ENCODE peak calls at places on chromosomes 13 and 19, in four cellular contexts. One of them, this sample, is unnamed.

GRCh38 chr13:48731957-48732569 is 78.3 kb downstream of the CYSLTR2 start:
- DNase-seq in A549: peak
- DNase-seq in K562: peak
- DNase-seq in HepG2: peak
- DNase-seq in this sample: no peak

GRCh38 chr13:22114630-22115311 is 443.9 kb downstream of the FGF9 start:
- DNase-seq in HepG2: no peak
- DNase-seq in A549: no peak
- DNase-seq in K562: no peak
- DNase-seq in this sample: peak

GRCh38 chr19:29625316-29625715 is 19.2 kb downstream of the POP4 start:
- DNase-seq in A549: no peak
- DNase-seq in K562: no peak
- DNase-seq in HepG2: no peak
- DNase-seq in this sample: no peak

GRCh38 chr19:56266060-56266459 is 6.5 kb upstream of the EDDM13 start:
- DNase-seq in A549: no peak
- DNase-seq in HepG2: no peak
- DNase-seq in K562: no peak
- DNase-seq in this sample: no peak

GRCh38 chr19:34712606-34713261 is 21.3 kb upstream of the ZNF181 start:
- DNase-seq in HepG2: peak
- DNase-seq in A549: peak
- DNase-seq in K562: peak
- DNase-seq in this sample: peak

GRCh38 chr13:45872574-45872973 is 21.0 kb upstream of the SIAH3 start:
- DNase-seq in HepG2: no peak
- DNase-seq in A549: no peak
- DNase-seq in K562: no peak
- DNase-seq in this sample: no peak

GRCh38 chr19:15402411-15403150 is 16.2 kb downstream of the AKAP8L start:
- DNase-seq in K562: no peak
- DNase-seq in HepG2: no peak
- DNase-seq in A549: no peak
- DNase-seq in this sample: no peak

GRCh38 chr19:1266818-1267440 is 2.2 kb upstream of the CIRBP start:
- DNase-seq in A549: peak
- DNase-seq in K562: peak
- DNase-seq in HepG2: no peak
- DNase-seq in this sample: no peak

GRCh38 chr13:57633141-57633949 is 1.8 kb downstream of the PCDH17 start:
- DNase-seq in HepG2: no peak
- DNase-seq in K562: no peak
- DNase-seq in A549: no peak
- DNase-seq in this sample: no peak

GRCh38 chr19:1189419-1189818 is 15.4 kb upstream of the SBNO2 start:
- DNase-seq in A549: no peak
- DNase-seq in K562: peak
- DNase-seq in HepG2: no peak
- DNase-seq in this sample: peak

GRCh38 chr13:31035162-31035951 is 102.9 kb downstream of the TEX26 start:
- DNase-seq in K562: no peak
- DNase-seq in A549: no peak
- DNase-seq in HepG2: no peak
- DNase-seq in this sample: peak

GRCh38 chr13:65882810-65883209 is 1347.3 kb downstream of the PCDH9 start:
- DNase-seq in K562: no peak
- DNase-seq in A549: no peak
- DNase-seq in HepG2: no peak
- DNase-seq in this sample: no peak

GRCh38 chr13:91359566-91359965 is 12.1 kb downstream of the MIR17HG start:
- DNase-seq in HepG2: no peak
- DNase-seq in A549: no peak
- DNase-seq in K562: no peak
- DNase-seq in this sample: no peak

GRCh38 chr19:29785955-29786589 is 25.7 kb upstream of the CCNE1 start:
- DNase-seq in A549: no peak
- DNase-seq in K562: peak
- DNase-seq in HepG2: no peak
- DNase-seq in this sample: no peak

GRCh38 chr19:54670576-54671347 is 8.0 kb downstream of the LILRB4 start:
- DNase-seq in A549: no peak
- DNase-seq in K562: no peak
- DNase-seq in HepG2: no peak
- DNase-seq in this sample: no peak

GRCh38 chr19:2431318-2432055 is 4.1 kb upstream of the TIMM13 start:
- DNase-seq in K562: no peak
- DNase-seq in HepG2: no peak
- DNase-seq in A549: no peak
- DNase-seq in this sample: no peak

GRCh38 chr13:113518080-113518803 is 27.7 kb upstream of the DCUN1D2 start:
- DNase-seq in HepG2: no peak
- DNase-seq in K562: no peak
- DNase-seq in A549: no peak
- DNase-seq in this sample: no peak

GRCh38 chr13:65843314-65843731 is 1386.8 kb downstream of the PCDH9 start:
- DNase-seq in HepG2: no peak
- DNase-seq in A549: no peak
- DNase-seq in K562: no peak
- DNase-seq in this sample: no peak

GRCh38 chr19:38851622-38852230 is 1.9 kb upstream of the HNRNPL start:
- DNase-seq in K562: peak
- DNase-seq in HepG2: peak
- DNase-seq in A549: peak
- DNase-seq in this sample: peak

GRCh38 chr13:44140146-44140545 is 233.5 kb upstream of the SERP2 start:
- DNase-seq in K562: no peak
- DNase-seq in HepG2: peak
- DNase-seq in A549: no peak
- DNase-seq in this sample: no peak

GRCh38 chr13:52665325-52665724 is 12.7 kb downstream of the SUGT1 start:
- DNase-seq in K562: no peak
- DNase-seq in HepG2: peak
- DNase-seq in A549: peak
- DNase-seq in this sample: peak

GRCh38 chr13:85798999-85799646 is at the start of gene SLITRK6:
- DNase-seq in A549: peak
- DNase-seq in HepG2: no peak
- DNase-seq in K562: no peak
- DNase-seq in this sample: peak

GRCh38 chr13:33536639-33537425 is 251.3 kb upstream of the STARD13 start:
- DNase-seq in K562: no peak
- DNase-seq in A549: no peak
- DNase-seq in HepG2: no peak
- DNase-seq in this sample: peak

GRCh38 chr13:112737329-112737728 is 47.5 kb downstream of the ATP11A start:
- DNase-seq in A549: no peak
- DNase-seq in HepG2: no peak
- DNase-seq in K562: no peak
- DNase-seq in this sample: no peak

GRCh38 chr13:55999709-56000108 is 1141.0 kb upstream of the PRR20A start:
- DNase-seq in K562: no peak
- DNase-seq in A549: no peak
- DNase-seq in HepG2: no peak
- DNase-seq in this sample: no peak

GRCh38 chr19:44643605-44644390 is at the start of gene PVR:
- DNase-seq in K562: peak
- DNase-seq in HepG2: peak
- DNase-seq in A549: peak
- DNase-seq in this sample: peak

GRCh38 chr13:24606486-24607170 is 73.6 kb upstream of the ATP12A start:
- DNase-seq in HepG2: no peak
- DNase-seq in K562: no peak
- DNase-seq in A549: no peak
- DNase-seq in this sample: no peak

GRCh38 chr13:105778196-105778595 is 757.3 kb downstream of the EFNB2 start:
- DNase-seq in K562: no peak
- DNase-seq in A549: no peak
- DNase-seq in HepG2: no peak
- DNase-seq in this sample: peak

GRCh38 chr13:20230913-20231838 is 943 bp downstream of the GJB6 start:
- DNase-seq in K562: no peak
- DNase-seq in A549: no peak
- DNase-seq in HepG2: no peak
- DNase-seq in this sample: no peak

GRCh38 chr19:35344511-35345031 is 3.1 kb upstream of the FFAR1 start:
- DNase-seq in A549: no peak
- DNase-seq in HepG2: no peak
- DNase-seq in K562: no peak
- DNase-seq in this sample: no peak

GRCh38 chr19:41746593-41747227 is 8.6 kb upstream of the CEACAM6 start:
- DNase-seq in K562: peak
- DNase-seq in A549: peak
- DNase-seq in HepG2: peak
- DNase-seq in this sample: peak

GRCh38 chr13:20997301-20998061 is 63.9 kb downstream of the LATS2 start:
- DNase-seq in A549: no peak
- DNase-seq in HepG2: no peak
- DNase-seq in K562: no peak
- DNase-seq in this sample: peak

GRCh38 chr19:45890877-45891276 is 4.9 kb upstream of the IRF2BP1 start:
- DNase-seq in A549: no peak
- DNase-seq in K562: no peak
- DNase-seq in HepG2: no peak
- DNase-seq in this sample: no peak

GRCh38 chr13:67557642-67558241 is 327.6 kb upstream of the PCDH9 start:
- DNase-seq in K562: no peak
- DNase-seq in A549: no peak
- DNase-seq in HepG2: no peak
- DNase-seq in this sample: no peak
- TF ChIP-seq MAZ in K562: no peak
- TF ChIP-seq MAZ in A549: no peak
- TF ChIP-seq MAZ in HepG2: no peak
- TF ChIP-seq MAZ in this sample: no peak

GRCh38 chr13:98265669-98266551 is 88.8 kb upstream of the RNF113B start:
- DNase-seq in K562: no peak
- DNase-seq in HepG2: peak
- DNase-seq in A549: no peak
- DNase-seq in this sample: peak
- TF ChIP-seq MAZ in K562: no peak
- TF ChIP-seq MAZ in HepG2: no peak
- TF ChIP-seq MAZ in A549: no peak
- TF ChIP-seq MAZ in this sample: no peak

GRCh38 chr19:5480427-5480836 is 25.2 kb downstream of the ZNRF4 start:
- DNase-seq in A549: peak
- DNase-seq in HepG2: peak
- DNase-seq in K562: peak
- DNase-seq in this sample: no peak
- TF ChIP-seq MAZ in A549: no peak
- TF ChIP-seq MAZ in HepG2: no peak
- TF ChIP-seq MAZ in K562: no peak
- TF ChIP-seq MAZ in this sample: no peak

DNA sequence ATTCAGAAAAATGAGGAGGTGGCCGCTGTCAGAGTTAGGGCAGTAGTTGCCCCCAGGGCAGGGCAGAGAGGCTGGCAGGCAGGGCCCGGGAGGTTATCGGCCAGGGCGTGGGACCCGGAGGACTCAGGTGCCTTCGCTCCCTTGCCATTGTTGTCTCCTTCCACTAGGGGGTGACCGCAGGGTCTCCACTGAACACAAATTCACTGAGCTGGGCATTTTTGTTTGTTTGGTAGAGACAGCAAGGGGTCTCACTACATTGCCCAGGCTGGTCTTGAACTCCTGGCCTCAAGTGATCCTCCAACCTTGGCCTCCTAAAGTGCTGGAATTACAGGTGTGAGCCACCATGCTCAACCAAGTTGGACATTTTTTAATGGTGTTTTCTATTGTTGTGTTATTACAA is 25.1 kb downstream of the CARS2 start:
- DNase-seq in A549: peak
- DNase-seq in K562: peak
- DNase-seq in HepG2: peak
- DNase-seq in this sample: no peak
- TF ChIP-seq MAZ in A549: no peak
- TF ChIP-seq MAZ in K562: no peak
- TF ChIP-seq MAZ in HepG2: no peak
- TF ChIP-seq MAZ in this sample: no peak

DNA sequence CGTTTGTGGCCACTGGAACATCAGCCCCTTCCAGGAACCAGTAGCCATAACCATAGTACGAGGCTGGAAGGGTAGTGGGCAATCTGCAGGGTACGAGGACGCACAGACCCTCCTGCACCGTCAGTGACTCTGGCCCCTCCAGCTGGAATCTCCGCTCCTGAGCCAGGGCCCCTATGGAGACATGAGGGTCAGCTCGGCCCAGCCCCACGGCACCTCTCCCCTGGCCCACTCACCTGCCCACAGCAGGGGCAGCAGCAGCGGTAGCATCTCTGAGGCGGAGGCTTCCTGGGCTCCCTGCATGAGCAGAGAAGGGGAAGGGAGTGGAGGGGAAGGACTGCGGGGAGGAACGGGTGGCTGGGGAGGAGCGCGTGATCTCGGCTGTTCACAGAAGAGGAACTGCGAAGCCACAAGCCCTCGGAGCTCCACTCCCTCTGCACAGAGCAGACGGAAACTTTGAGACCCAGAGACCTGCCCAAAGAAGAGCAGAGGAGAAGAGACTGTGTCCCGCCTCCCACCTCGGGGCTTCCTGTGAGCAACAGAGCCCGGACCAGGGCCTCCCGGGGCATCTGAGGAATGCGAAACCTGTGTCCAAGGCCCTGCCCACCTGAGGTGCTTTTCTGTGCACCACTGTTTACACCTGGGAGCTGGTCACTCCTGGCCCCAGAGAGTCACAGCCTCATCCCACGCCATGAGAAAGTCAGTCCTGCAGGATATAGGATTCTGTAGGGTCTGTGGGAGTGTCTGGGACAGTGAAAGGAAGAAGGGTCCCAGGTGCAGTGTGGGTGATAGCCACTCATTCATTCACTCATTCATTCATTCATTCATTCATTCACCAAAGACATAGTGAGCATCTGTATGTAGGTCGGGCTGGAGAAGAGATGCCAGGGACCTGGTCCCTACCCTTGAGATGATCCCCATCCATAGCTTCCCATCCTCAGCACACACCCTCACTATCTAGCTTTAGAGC is at the start of gene SIGLEC6:
- DNase-seq in A549: no peak
- DNase-seq in K562: no peak
- DNase-seq in HepG2: no peak
- DNase-seq in this sample: no peak
- TF ChIP-seq MAZ in A549: no peak
- TF ChIP-seq MAZ in K562: peak
- TF ChIP-seq MAZ in HepG2: no peak
- TF ChIP-seq MAZ in this sample: no peak

GRCh38 chr13:38202730-38203129 is 146.9 kb upstream of the UFM1 start:
- DNase-seq in HepG2: no peak
- DNase-seq in K562: no peak
- DNase-seq in A549: no peak
- DNase-seq in this sample: peak
- TF ChIP-seq MAZ in HepG2: no peak
- TF ChIP-seq MAZ in K562: no peak
- TF ChIP-seq MAZ in A549: no peak
- TF ChIP-seq MAZ in this sample: no peak

This sample was measured in IMR-90.